ENCODE peak calls at places on chromosome 1, in six cellular contexts. I is GM06990, H is hepatocyte, O is AG10803, S is fibroblast of the aortic adventitia, F is A673. E is an unnamed sample.

GRCh38 chr1:50332941-50333594 is 90.2 kb downstream of the DMRTA2 start:
- DNase-seq in I (peak; percentile 66), O (peak; percentile 23), F (peak; percentile 68), H (peak; percentile 84), S (peak; percentile 28), E (peak; percentile 85)

GRCh38 chr1:117710710-117711109 is 104.9 kb downstream of the TENT5C start:
- DNase-seq in S (no peak), O (no peak), F (peak; percentile 31), H (no peak), I (no peak), E (peak; percentile 68)

GRCh38 chr1:31201871-31202270 is 37.8 kb downstream of the NKAIN1 start:
- DNase-seq in I (no peak), H (no peak), O (no peak), S (no peak), F (no peak), E (peak; percentile 33)

GRCh38 chr1:77670330-77670729 is 12.1 kb downstream of the ZZZ3 start:
- DNase-seq in F (no peak), I (no peak), H (no peak), O (no peak), S (no peak), E (no peak)

GRCh38 chr1:230836801-230837200 is 31.5 kb downstream of the C1orf198 start:
- DNase-seq in S (no peak), H (no peak), F (peak; percentile 49), I (no peak), O (no peak), E (no peak)

GRCh38 chr1:30253807-30254440 is 469.5 kb downstream of the MATN1 start:
- DNase-seq in O (no peak), S (no peak), I (no peak), F (peak; percentile 73), H (no peak), E (peak; percentile 27)

GRCh38 chr1:155645024-155645423 is 35.0 kb downstream of the MSTO1 start:
- DNase-seq in F (no peak), S (peak; percentile 55), H (no peak), I (no peak), O (peak; percentile 41), E (no peak)

GRCh38 chr1:20076695-20077461 is 6.9 kb downstream of the PLA2G5 start:
- DNase-seq in O (no peak), I (no peak), F (no peak), H (no peak), S (no peak), E (no peak)

GRCh38 chr1:243968413-243968812 is 82.7 kb upstream of the ZBTB18 start:
- DNase-seq in H (no peak), S (no peak), F (no peak), I (no peak), O (peak; percentile 36), E (peak; percentile 27)

GRCh38 chr1:159916240-159917051 is 8.9 kb downstream of the TAGLN2 start:
- DNase-seq in H (peak; percentile 80), F (peak; percentile 84), S (peak; percentile 96), I (no peak), O (peak; percentile 72), E (peak; percentile 77)

GRCh38 chr1:214008791-214009612 is 21.2 kb downstream of the PROX1 start:
- DNase-seq in I (no peak), O (no peak), F (no peak), S (no peak), H (no peak), E (no peak)

GRCh38 chr1:164772635-164773034 is 213.7 kb downstream of the PBX1 start:
- DNase-seq in O (peak; percentile 90), I (no peak), H (peak; percentile 79), F (no peak), S (peak; percentile 93), E (no peak)

GRCh38 chr1:36834586-36834985 is 199.7 kb downstream of the GRIK3 start:
- DNase-seq in O (no peak), F (no peak), S (no peak), I (no peak), H (no peak), E (no peak)

GRCh38 chr1:198018529-198018928 is 101.4 kb downstream of the LHX9 start:
- DNase-seq in H (peak; percentile 16), F (peak; percentile 63), S (peak; percentile 21), I (no peak), O (peak; percentile 94), E (no peak)
- H3K4me3 ChIP-seq in H (no peak overlapping the region), F (no peak overlapping the region), S (no peak overlapping the region), I (no peak overlapping the region), O (no peak overlapping the region), E (no peak overlapping the region)

GRCh38 chr1:212864201-212864600 is 6.1 kb downstream of the FLVCR1 start:
- DNase-seq in F (no peak), H (no peak), S (no peak), I (no peak), O (no peak), E (no peak)
- H3K4me3 ChIP-seq in F (no peak overlapping the region), H (no peak overlapping the region), S (no peak overlapping the region), I (no peak overlapping the region), O (no peak overlapping the region), E (peak overlapping the region; percentile 86)

GRCh38 chr1:161182214-161182613 is 4.9 kb upstream of the B4GALT3 start:
- DNase-seq in H (no peak), O (peak; percentile 71), I (peak; percentile 48), F (no peak), S (peak; percentile 57), E (no peak)
- H3K4me3 ChIP-seq in H (no peak overlapping the region), O (no peak overlapping the region), I (no peak overlapping the region), F (no peak overlapping the region), S (no peak overlapping the region), E (no peak overlapping the region)

GRCh38 chr1:17043676-17044075 is 10.2 kb downstream of the SDHB start:
- DNase-seq in H (no peak), O (no peak), I (no peak), S (no peak), F (no peak), E (no peak)

GRCh38 chr1:17047924-17048323 is 5.9 kb downstream of the SDHB start:
- DNase-seq in H (no peak), O (no peak), I (no peak), S (no peak), F (no peak), E (no peak)

GRCh38 chr1:17045623-17046022 is 8.2 kb downstream of the SDHB start:
- DNase-seq in O (peak; percentile 26), S (peak; percentile 35), F (peak; percentile 63), H (no peak), I (no peak), E (no peak)

GRCh38 chr1:17045140-17045539 is 8.7 kb downstream of the SDHB start:
- DNase-seq in I (no peak), O (no peak), H (no peak), F (no peak), S (no peak), E (no peak)

GRCh38 chr1:17046043-17046657 is 7.7 kb downstream of the SDHB start:
- DNase-seq in O (peak; percentile 75), I (no peak), S (peak; percentile 83), F (peak; percentile 82), H (peak; percentile 72), E (peak; percentile 83)
- H3K4me3 ChIP-seq in O (peak overlapping the region; percentile 38), I (peak overlapping the region; percentile 42), S (peak overlapping the region; percentile 23), F (peak overlapping the region; percentile 49), H (no peak overlapping the region), E (no peak overlapping the region)

GRCh38 chr1:39269791-39270342 is 65.4 kb downstream of the MACF1 start:
- DNase-seq in F (no peak), H (peak; percentile 37), S (peak; percentile 76), O (peak; percentile 79), I (peak; percentile 83), E (no peak)
- H3K4me3 ChIP-seq in F (no peak overlapping the region), H (no peak overlapping the region), S (peak overlapping the region; percentile 60), O (peak overlapping the region; percentile 55), I (peak overlapping the region; percentile 65), E (no peak overlapping the region)

DNA sequence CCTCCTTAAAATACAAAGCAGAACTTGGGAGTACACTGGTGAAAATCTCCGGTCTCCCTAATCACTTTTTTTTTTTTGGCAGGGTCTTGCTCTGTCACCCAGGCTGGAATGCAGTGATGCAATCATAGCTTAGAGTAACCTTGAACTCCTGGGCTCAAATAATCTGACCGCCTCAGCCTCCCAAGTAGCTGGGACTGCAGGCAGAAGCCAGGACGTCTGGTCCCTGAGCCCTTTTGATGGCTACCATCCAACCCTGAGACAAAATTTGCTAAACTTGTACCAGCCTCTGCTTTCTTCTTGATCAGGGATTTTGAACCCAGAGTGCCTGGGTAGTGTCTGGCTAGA is 4.1 kb downstream of the L1TD1 start:
- DNase-seq in S (peak; percentile 37), O (peak; percentile 10), F (no peak), I (no peak), H (no peak), E (no peak)
- H3K4me3 ChIP-seq in S (no peak overlapping the region), O (no peak overlapping the region), F (no peak overlapping the region), I (no peak overlapping the region), H (no peak overlapping the region), E (peak overlapping the region; percentile 78)

GRCh38 chr1:48077860-48078259 is 80.7 kb upstream of the TRABD2B start:
- DNase-seq in O (no peak), I (no peak), F (no peak), H (peak; percentile 49), S (peak; percentile 53), E (no peak)
- H3K4me3 ChIP-seq in O (no peak overlapping the region), I (no peak overlapping the region), F (no peak overlapping the region), H (no peak overlapping the region), S (no peak overlapping the region), E (no peak overlapping the region)

GRCh38 chr1:224528900-224529299 is 87.2 kb upstream of the CNIH3 start:
- DNase-seq in F (peak; percentile 39), O (peak; percentile 52), I (no peak), S (peak; percentile 86), H (no peak), E (no peak)
- H3K4me3 ChIP-seq in F (no peak overlapping the region), O (no peak overlapping the region), I (no peak overlapping the region), S (no peak overlapping the region), H (no peak overlapping the region), E (no peak overlapping the region)

GRCh38 chr1:170663011-170663410 is 920 bp upstream of the PRRX1 start:
- DNase-seq in S (peak; percentile 83), I (no peak), H (no peak), F (no peak), O (peak; percentile 59), E (peak; percentile 59)
- H3K4me3 ChIP-seq in S (peak overlapping the region; percentile 96), I (no peak overlapping the region), H (peak overlapping the region; percentile 27), F (peak overlapping the region; percentile 38), O (peak overlapping the region; percentile 93), E (peak overlapping the region; percentile 79)